ENCODE peak calls at places on chromosomes 6 and 20, in five cellular contexts. One of them, this sample, is unnamed.

GRCh38 chr6:80210618-80211017 is 104.1 kb downstream of the BCKDHB start:
- DNase-seq in small intestine: no peak
- DNase-seq in MV-4-11: no peak
- DNase-seq in GDM1: no peak
- DNase-seq in nephron progenitor cell: no peak
- DNase-seq in this sample: no peak

GRCh38 chr6:35294308-35294945 is 3.2 kb upstream of the DEF6 start:
- DNase-seq in nephron progenitor cell: peak
- DNase-seq in MV-4-11: no peak
- DNase-seq in small intestine: peak
- DNase-seq in GDM1: no peak
- DNase-seq in this sample: no peak

GRCh38 chr20:17442588-17442987 is 88.6 kb downstream of the BFSP1 start:
- DNase-seq in small intestine: no peak
- DNase-seq in GDM1: no peak
- DNase-seq in nephron progenitor cell: no peak
- DNase-seq in MV-4-11: no peak
- DNase-seq in this sample: no peak

GRCh38 chr6:77462359-77463307 is 658 bp downstream of the HTR1B start:
- DNase-seq in MV-4-11: no peak
- DNase-seq in nephron progenitor cell: peak
- DNase-seq in GDM1: no peak
- DNase-seq in small intestine: no peak
- DNase-seq in this sample: peak

GRCh38 chr6:169868458-169868857 is 117.0 kb downstream of the ERMARD start:
- DNase-seq in MV-4-11: no peak
- DNase-seq in GDM1: no peak
- DNase-seq in nephron progenitor cell: no peak
- DNase-seq in small intestine: peak
- DNase-seq in this sample: peak

GRCh38 chr6:11650711-11651110 is 113.2 kb downstream of the TMEM170B start:
- DNase-seq in small intestine: no peak
- DNase-seq in GDM1: no peak
- DNase-seq in nephron progenitor cell: no peak
- DNase-seq in MV-4-11: no peak
- DNase-seq in this sample: no peak

GRCh38 chr6:146598785-146599405 is at the start of gene ADGB:
- DNase-seq in GDM1: no peak
- DNase-seq in MV-4-11: peak
- DNase-seq in small intestine: peak
- DNase-seq in nephron progenitor cell: peak
- DNase-seq in this sample: no peak

GRCh38 chr20:32682508-32682987 is 8.8 kb upstream of the C20orf203 start:
- DNase-seq in MV-4-11: no peak
- DNase-seq in small intestine: no peak
- DNase-seq in GDM1: no peak
- DNase-seq in nephron progenitor cell: no peak
- DNase-seq in this sample: no peak

GRCh38 chr6:113359155-113360140 is 497.7 kb upstream of the MARCKS start:
- DNase-seq in GDM1: no peak
- DNase-seq in small intestine: no peak
- DNase-seq in nephron progenitor cell: no peak
- DNase-seq in MV-4-11: no peak
- DNase-seq in this sample: no peak

GRCh38 chr20:56974499-56975250 is 291.8 kb downstream of the BMP7 start:
- DNase-seq in MV-4-11: peak
- DNase-seq in nephron progenitor cell: peak
- DNase-seq in GDM1: no peak
- DNase-seq in small intestine: peak
- DNase-seq in this sample: no peak

GRCh38 chr20:58867211-58867610 is 14.7 kb downstream of the GNAS start:
- DNase-seq in small intestine: no peak
- DNase-seq in GDM1: no peak
- DNase-seq in MV-4-11: no peak
- DNase-seq in nephron progenitor cell: no peak
- DNase-seq in this sample: no peak

GRCh38 chr20:25055711-25056492 is 2.0 kb downstream of the ACSS1 start:
- DNase-seq in nephron progenitor cell: no peak
- DNase-seq in MV-4-11: no peak
- DNase-seq in GDM1: no peak
- DNase-seq in small intestine: peak
- DNase-seq in this sample: peak

GRCh38 chr20:2604506-2604835 is 48.0 kb upstream of the NOP56 start:
- DNase-seq in small intestine: no peak
- DNase-seq in nephron progenitor cell: no peak
- DNase-seq in MV-4-11: no peak
- DNase-seq in GDM1: no peak
- DNase-seq in this sample: no peak

GRCh38 chr6:15073344-15073789 is 172.5 kb upstream of the JARID2 start:
- DNase-seq in MV-4-11: no peak
- DNase-seq in GDM1: no peak
- DNase-seq in small intestine: no peak
- DNase-seq in nephron progenitor cell: no peak
- DNase-seq in this sample: no peak

GRCh38 chr6:69293471-69293870 is 503.3 kb downstream of the LMBRD1 start:
- DNase-seq in small intestine: no peak
- DNase-seq in GDM1: no peak
- DNase-seq in nephron progenitor cell: no peak
- DNase-seq in MV-4-11: no peak
- DNase-seq in this sample: no peak

GRCh38 chr6:80425089-80425823 is 318.8 kb downstream of the BCKDHB start:
- DNase-seq in small intestine: no peak
- DNase-seq in MV-4-11: peak
- DNase-seq in GDM1: no peak
- DNase-seq in nephron progenitor cell: no peak
- DNase-seq in this sample: no peak

GRCh38 chr6:144278659-144279314 is 6.3 kb upstream of the UTRN start:
- DNase-seq in GDM1: no peak
- DNase-seq in nephron progenitor cell: no peak
- DNase-seq in MV-4-11: no peak
- DNase-seq in small intestine: peak
- DNase-seq in this sample: no peak

GRCh38 chr20:41169791-41170351 is 32.5 kb downstream of the PLCG1 start:
- DNase-seq in MV-4-11: peak
- DNase-seq in GDM1: no peak
- DNase-seq in nephron progenitor cell: no peak
- DNase-seq in small intestine: no peak
- DNase-seq in this sample: peak

GRCh38 chr6:18307006-18307405 is 42.7 kb upstream of the DEK start:
- DNase-seq in small intestine: no peak
- DNase-seq in nephron progenitor cell: no peak
- DNase-seq in GDM1: no peak
- DNase-seq in MV-4-11: no peak
- DNase-seq in this sample: no peak

GRCh38 chr20:4926531-4927156 is 74.7 kb downstream of the SLC23A2 start:
- DNase-seq in MV-4-11: no peak
- DNase-seq in nephron progenitor cell: no peak
- DNase-seq in GDM1: no peak
- DNase-seq in small intestine: no peak
- DNase-seq in this sample: no peak

GRCh38 chr6:132070356-132070755 is 119.2 kb upstream of the CCN2 start:
- DNase-seq in GDM1: no peak
- DNase-seq in small intestine: no peak
- DNase-seq in MV-4-11: no peak
- DNase-seq in nephron progenitor cell: no peak
- DNase-seq in this sample: no peak

GRCh38 chr20:36477475-36477874 is 63.8 kb upstream of the MYL9 start:
- DNase-seq in small intestine: no peak
- DNase-seq in GDM1: no peak
- DNase-seq in MV-4-11: no peak
- DNase-seq in nephron progenitor cell: no peak
- DNase-seq in this sample: no peak

GRCh38 chr20:8853805-8854338 is 215.0 kb upstream of the PLCB4 start:
- DNase-seq in MV-4-11: peak
- DNase-seq in GDM1: peak
- DNase-seq in nephron progenitor cell: peak
- DNase-seq in small intestine: peak
- DNase-seq in this sample: no peak

GRCh38 chr6:32664827-32665362 is 1.6 kb downstream of the HLA-DQB1 start:
- DNase-seq in small intestine: peak
- DNase-seq in MV-4-11: no peak
- DNase-seq in GDM1: peak
- DNase-seq in nephron progenitor cell: peak
- DNase-seq in this sample: no peak

GRCh38 chr6:139490482-139490881 is 116.0 kb upstream of the CITED2 start:
- DNase-seq in GDM1: no peak
- DNase-seq in small intestine: peak
- DNase-seq in MV-4-11: peak
- DNase-seq in nephron progenitor cell: no peak
- DNase-seq in this sample: no peak

GRCh38 chr20:50308166-50308512 is 117.5 kb downstream of the CEBPB start:
- DNase-seq in GDM1: no peak
- DNase-seq in small intestine: no peak
- DNase-seq in nephron progenitor cell: no peak
- DNase-seq in MV-4-11: no peak
- DNase-seq in this sample: no peak

GRCh38 chr6:147060636-147061035 is 143.6 kb upstream of the STXBP5 start:
- DNase-seq in MV-4-11: no peak
- DNase-seq in small intestine: no peak
- DNase-seq in nephron progenitor cell: no peak
- DNase-seq in GDM1: no peak
- DNase-seq in this sample: no peak

GRCh38 chr6:149043476-149044130 is 273.9 kb upstream of the TAB2 start:
- DNase-seq in MV-4-11: peak
- DNase-seq in small intestine: no peak
- DNase-seq in nephron progenitor cell: peak
- DNase-seq in GDM1: peak
- DNase-seq in this sample: no peak

GRCh38 chr6:5672581-5673011 is 334.1 kb downstream of the NRN1 start:
- DNase-seq in small intestine: no peak
- DNase-seq in MV-4-11: peak
- DNase-seq in GDM1: peak
- DNase-seq in nephron progenitor cell: no peak
- DNase-seq in this sample: no peak

This sample was measured in coronary artery.